ENCODE peak calls at places on chromosomes 13 and 19, in seven cellular contexts. E is K562, I is fibroblast of lung, L is OCI-LY7, N is hepatocyte, U is PC-3, Z is Karpas-422. G is an unnamed sample.

GRCh38 chr19:38535212-38535611 is 82.5 kb downstream of the MAP4K1 start:
- DNase-seq in I (no peak), E (no peak), L (no peak), Z (no peak), N (no peak), U (no peak), G (no peak)

GRCh38 chr13:98782654-98783053 is 30.2 kb upstream of the SLC15A1 start:
- DNase-seq in L (no peak), Z (no peak), I (no peak), U (no peak), E (no peak), N (no peak), G (peak; percentile 12)

GRCh38 chr19:28313633-28314032 is 899.3 kb downstream of the UQCRFS1 start:
- DNase-seq in N (no peak), L (no peak), Z (no peak), I (peak; percentile 2), E (no peak), U (peak; percentile 2), G (peak; percentile 94)

GRCh38 chr13:45721203-45721731 is 19.1 kb downstream of the CBY2 start:
- DNase-seq in L (no peak), U (no peak), E (no peak), I (no peak), Z (no peak), N (no peak), G (no peak)

GRCh38 chr13:107799001-107799400 is 416.3 kb downstream of the LIG4 start:
- DNase-seq in L (no peak), Z (no peak), E (no peak), U (peak; percentile 69), I (no peak), N (no peak), G (peak; percentile 50)

GRCh38 chr13:108120332-108120731 is 95.0 kb downstream of the LIG4 start:
- DNase-seq in N (no peak), L (no peak), E (no peak), I (no peak), Z (no peak), U (no peak), G (no peak)

GRCh38 chr19:18726417-18726767 is 42.9 kb downstream of the CRTC1 start:
- DNase-seq in Z (no peak), N (no peak), E (no peak), I (no peak), U (no peak), L (no peak), G (peak; percentile 12)

GRCh38 chr13:112974125-112974524 is 5.1 kb downstream of the MCF2L start:
- DNase-seq in N (no peak), I (no peak), U (no peak), L (no peak), Z (no peak), E (no peak), G (no peak)

GRCh38 chr19:4376245-4376990 is 23.9 kb downstream of the SH3GL1 start:
- DNase-seq in E (no peak), N (no peak), U (peak; percentile 45), Z (no peak), L (no peak), I (no peak), G (no peak)
- H3K4me1 ChIP-seq in E (peaks cover 85% of the 10 kb centered on the region), N (peaks cover 48% of the 10 kb centered on the region), U (peaks cover 73% of the 10 kb centered on the region), Z (peaks cover 77% of the 10 kb centered on the region), L (peaks cover 53% of the 10 kb centered on the region), I (peaks cover 49% of the 10 kb centered on the region), G (peaks cover 62% of the 10 kb centered on the region)

GRCh38 chr13:109781384-109782065 is 4.9 kb downstream of the IRS2 start:
- DNase-seq in I (no peak), L (no peak), Z (no peak), N (no peak), E (no peak), U (no peak), G (peak; percentile 71)
- H3K79me2 ChIP-seq in I (peaks cover 17% of the 10 kb centered on the region), L (no peaks in the 10 kb centered on the region), Z (no peaks in the 10 kb centered on the region), N (peaks cover 78% of the 10 kb centered on the region), E (peaks cover 45% of the 10 kb centered on the region), U (peaks cover 82% of the 10 kb centered on the region), G (peaks cover 78% of the 10 kb centered on the region)

DNA sequence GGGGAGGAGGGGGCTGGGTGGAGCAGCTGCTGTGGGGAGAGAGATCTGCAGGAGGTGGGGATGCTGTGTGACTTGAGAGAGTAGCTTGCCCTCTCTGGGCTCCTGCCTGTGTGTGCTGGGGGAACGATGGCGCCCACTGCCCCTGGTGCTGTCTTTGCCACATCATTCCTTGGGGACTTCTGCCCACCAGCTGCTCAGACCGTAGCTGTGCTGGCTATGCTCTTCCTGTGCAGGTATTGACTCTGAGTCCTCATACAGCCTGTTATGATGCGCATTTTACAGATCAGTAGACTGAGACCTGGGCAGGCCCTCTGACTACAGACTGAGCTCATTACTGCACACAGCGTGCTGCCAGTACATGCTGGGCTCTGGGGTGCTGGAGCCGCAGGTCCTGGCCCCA is 51.1 kb downstream of the DNM2 start:
- DNase-seq in Z (no peak), U (no peak), I (no peak), E (no peak), L (peak; percentile 22), N (no peak), G (no peak)
- H3K4me1 ChIP-seq in Z (no peaks in the 10 kb centered on the region), U (peaks cover 13% of the 10 kb centered on the region), I (peaks cover 14% of the 10 kb centered on the region), E (peaks cover 28% of the 10 kb centered on the region), L (peaks cover 15% of the 10 kb centered on the region), N (peaks cover 26% of the 10 kb centered on the region), G (peaks cover 17% of the 10 kb centered on the region)

DNA sequence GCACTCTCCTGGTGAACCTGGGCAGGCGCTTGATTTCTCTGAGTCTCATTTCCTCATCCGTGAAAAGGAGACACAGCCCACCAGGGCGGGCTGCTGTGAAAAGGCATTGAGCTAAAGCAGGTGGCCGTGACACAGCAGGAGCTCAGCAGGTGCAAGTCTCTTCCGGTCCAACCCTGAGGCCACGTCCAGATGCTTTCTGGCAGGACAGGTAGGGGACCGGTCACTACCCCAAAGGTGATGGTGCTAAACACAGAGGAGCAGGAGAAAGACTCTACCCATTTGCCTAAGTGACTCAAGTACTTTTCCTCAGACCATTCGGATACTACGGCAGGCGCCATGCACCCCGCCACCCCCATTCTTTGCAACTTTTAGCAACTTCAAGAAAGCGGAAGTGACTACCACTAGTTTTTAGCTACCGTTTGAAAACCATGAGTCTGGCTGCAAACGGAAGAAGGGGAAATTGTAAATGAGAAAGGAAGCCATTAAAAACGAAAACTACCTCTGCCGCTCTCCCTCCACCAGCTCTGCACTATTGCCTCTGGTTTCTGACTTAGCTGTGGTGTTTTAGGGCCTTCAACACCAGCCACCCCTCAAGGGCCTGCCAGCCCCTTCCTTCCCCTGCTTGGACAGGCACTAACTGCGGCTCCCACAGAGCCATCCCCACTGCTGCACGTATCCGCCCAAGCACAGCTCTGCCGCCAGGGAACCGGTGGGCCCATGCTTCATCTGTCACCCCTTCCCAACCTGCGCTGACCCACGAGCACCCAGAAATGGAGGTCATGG is 4.8 kb downstream of the PPP6R1 start:
- DNase-seq in N (no peak), E (no peak), Z (peak; percentile 97), I (no peak), L (peak; percentile 97), U (no peak), G (no peak)
- H3K79me2 ChIP-seq in N (peaks cover 95% of the 10 kb centered on the region), E (peaks cover 98% of the 10 kb centered on the region), Z (peaks cover 96% of the 10 kb centered on the region), I (peaks cover 93% of the 10 kb centered on the region), L (peaks cover 89% of the 10 kb centered on the region), U (peaks cover 97% of the 10 kb centered on the region), G (peaks cover 96% of the 10 kb centered on the region)

DNA sequence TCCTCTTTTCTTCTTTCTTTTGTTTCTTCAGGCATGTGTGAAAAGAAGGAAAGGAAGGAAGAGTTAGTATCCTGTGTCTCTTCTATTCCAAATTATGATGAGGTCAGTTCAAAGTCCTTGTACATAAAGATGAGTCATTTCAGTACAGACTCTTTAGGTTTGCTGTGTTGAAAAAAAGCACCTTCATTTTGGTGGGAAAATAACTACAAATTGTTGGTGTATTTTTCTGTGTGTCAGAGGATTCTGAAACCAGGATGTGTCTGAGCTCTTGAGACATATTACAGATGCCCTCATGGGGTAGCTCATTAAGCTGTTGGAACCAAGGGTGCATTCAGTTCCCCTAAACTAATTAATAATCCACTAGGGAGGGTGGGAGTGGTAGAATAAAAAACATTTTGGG is 5.8 kb upstream of the HSPH1 start:
- DNase-seq in Z (no peak), E (no peak), I (no peak), N (no peak), U (peak; percentile 33), L (no peak), G (no peak)
- H3K4me1 ChIP-seq in Z (peaks cover 10% of the 10 kb centered on the region), E (no peaks in the 10 kb centered on the region), I (no peaks in the 10 kb centered on the region), N (no peaks in the 10 kb centered on the region), U (peaks cover 49% of the 10 kb centered on the region), L (peaks cover 10% of the 10 kb centered on the region), G (peaks cover 10% of the 10 kb centered on the region)

G was measured in GM23248.